ENCODE peak calls at places on chromosomes 11 and 22, in six cellular contexts. B is ovary, F is NCI-H2029, L is kidney tubule cell, M is NCI-H1048, H is activated T-cell treated with anti-CD3 and anti-CD28 coated beads for 1 hour. T is an unnamed sample.

GRCh38 chr11:35943761-35944502 is at the start of gene LDLRAD3:
- DNase-seq in B (peak), F (peak), L (peak), M (peak), H (peak), T (peak)

GRCh38 chr11:65870706-65871681 is 1.6 kb downstream of the EFEMP2 start:
- DNase-seq in B (peak), F (no peak), L (no peak), M (no peak), H (no peak), T (no peak)

GRCh38 chr11:68026391-68027105 is 3.9 kb upstream of the NDUFS8 start:
- DNase-seq in B (no peak), F (peak), L (no peak), M (no peak), H (no peak), T (no peak)

GRCh38 chr22:46030241-46030880 is 53.4 kb upstream of the WNT7B start:
- DNase-seq in B (peak), F (no peak), L (no peak), M (no peak), H (no peak), T (no peak)

GRCh38 chr11:105988197-105988596 is 33.8 kb downstream of the MSANTD4 start:
- DNase-seq in B (no peak), F (no peak), L (no peak), M (no peak), H (no peak), T (no peak)

GRCh38 chr11:75035911-75036536 is 47.3 kb downstream of the NEU3 start:
- DNase-seq in B (no peak), F (peak), L (peak), M (no peak), H (no peak), T (no peak)

GRCh38 chr22:38177926-38178604 is 3.6 kb downstream of the PLA2G6 start:
- DNase-seq in B (peak), F (peak), L (peak), M (no peak), H (no peak), T (no peak)

GRCh38 chr22:40491990-40492631 is 121.7 kb downstream of the SGSM3 start:
- DNase-seq in B (no peak), F (peak), L (no peak), M (no peak), H (no peak), T (no peak)

GRCh38 chr22:30821381-30821780 is 126.7 kb downstream of the OSBP2 start:
- DNase-seq in B (no peak), F (no peak), L (no peak), M (no peak), H (no peak), T (no peak)

GRCh38 chr22:35464399-35464798 is 64.5 kb downstream of the MCM5 start:
- DNase-seq in B (no peak), F (no peak), L (peak), M (no peak), H (no peak), T (no peak)

GRCh38 chr11:27124514-27125264 is 84.1 kb downstream of the BBOX1 start:
- DNase-seq in B (no peak), F (no peak), L (peak), M (no peak), H (no peak), T (no peak)

GRCh38 chr22:27825174-27825573 is 23.6 kb upstream of the MN1 start:
- DNase-seq in B (no peak), F (no peak), L (no peak), M (no peak), H (no peak), T (no peak)

GRCh38 chr11:1177020-1177770 is 19.4 kb downstream of the MUC5AC start:
- DNase-seq in B (no peak), F (no peak), L (no peak), M (no peak), H (no peak), T (no peak)

GRCh38 chr11:9004310-9004945 is 627 bp upstream of the NRIP3 start:
- DNase-seq in B (peak), F (no peak), L (no peak), M (no peak), H (peak), T (peak)

GRCh38 chr22:50626314-50626855 is 1.6 kb downstream of the ARSA start:
- DNase-seq in B (no peak), F (no peak), L (no peak), M (no peak), H (no peak), T (no peak)

GRCh38 chr11:66126808-66127555 is 56.9 kb downstream of the PACS1 start:
- DNase-seq in B (peak), F (peak), L (peak), M (no peak), H (peak), T (no peak)

GRCh38 chr11:36485296-36485870 is 24.7 kb downstream of the TRAF6 start:
- DNase-seq in B (no peak), F (no peak), L (no peak), M (no peak), H (no peak), T (no peak)

T was measured in NCI-H1092.